ENCODE peak calls at places on chromosomes 4 and X, in ten cellular contexts. One of them, this sample, is unnamed.

GRCh38 chr4:55469979-55470378 is 74.2 kb downstream of the TMEM165 start:
- DNase-seq in omental fat pad: no peak
- DNase-seq in lower lobe of right lung: no peak
- DNase-seq in HFFc6: no peak
- DNase-seq in endothelial cell: no peak
- DNase-seq in HL-60: no peak
- DNase-seq in endothelial cell of umbilical vein: no peak
- DNase-seq in AG09319: no peak
- DNase-seq in IMR-90: no peak
- DNase-seq in fibroblast of the aortic adventitia: no peak
- DNase-seq in this sample: no peak

GRCh38 chrX:149682031-149682430 is 29.8 kb upstream of the MAGEA11 start:
- DNase-seq in omental fat pad: no peak
- DNase-seq in lower lobe of right lung: no peak
- DNase-seq in HFFc6: no peak
- DNase-seq in endothelial cell: no peak
- DNase-seq in HL-60: no peak
- DNase-seq in endothelial cell of umbilical vein: no peak
- DNase-seq in AG09319: no peak
- DNase-seq in IMR-90: no peak
- DNase-seq in fibroblast of the aortic adventitia: no peak
- DNase-seq in this sample: no peak

GRCh38 chr4:124000233-124000632 is 603.6 kb downstream of the SPRY1 start:
- DNase-seq in omental fat pad: no peak
- DNase-seq in lower lobe of right lung: no peak
- DNase-seq in HFFc6: no peak
- DNase-seq in endothelial cell: no peak
- DNase-seq in HL-60: no peak
- DNase-seq in endothelial cell of umbilical vein: no peak
- DNase-seq in AG09319: no peak
- DNase-seq in IMR-90: no peak
- DNase-seq in fibroblast of the aortic adventitia: no peak
- DNase-seq in this sample: no peak

GRCh38 chr4:154332681-154333421 is 158.7 kb downstream of the DCHS2 start:
- DNase-seq in omental fat pad: peak; percentile 23
- DNase-seq in lower lobe of right lung: peak; percentile 48
- DNase-seq in HFFc6: no peak
- DNase-seq in endothelial cell: peak; percentile 35
- DNase-seq in HL-60: peak; percentile 5
- DNase-seq in endothelial cell of umbilical vein: no peak
- DNase-seq in AG09319: no peak
- DNase-seq in IMR-90: peak; percentile 2
- DNase-seq in fibroblast of the aortic adventitia: no peak
- DNase-seq in this sample: no peak

GRCh38 chrX:25810202-25810601 is 327.9 kb upstream of the MAGEB18 start:
- DNase-seq in omental fat pad: no peak
- DNase-seq in lower lobe of right lung: no peak
- DNase-seq in HFFc6: no peak
- DNase-seq in endothelial cell: no peak
- DNase-seq in HL-60: no peak
- DNase-seq in endothelial cell of umbilical vein: peak; percentile 28
- DNase-seq in AG09319: no peak
- DNase-seq in IMR-90: peak; percentile 75
- DNase-seq in fibroblast of the aortic adventitia: peak; percentile 55
- DNase-seq in this sample: no peak

GRCh38 chr4:147530723-147531122 is 49.8 kb downstream of the EDNRA start:
- DNase-seq in omental fat pad: no peak
- DNase-seq in lower lobe of right lung: no peak
- DNase-seq in HFFc6: peak; percentile 51
- DNase-seq in endothelial cell: no peak
- DNase-seq in HL-60: no peak
- DNase-seq in endothelial cell of umbilical vein: no peak
- DNase-seq in AG09319: no peak
- DNase-seq in IMR-90: peak; percentile 20
- DNase-seq in fibroblast of the aortic adventitia: no peak
- DNase-seq in this sample: no peak

GRCh38 chr4:180394307-180394706 is 1848.9 kb upstream of the TENM3 start:
- DNase-seq in omental fat pad: no peak
- DNase-seq in lower lobe of right lung: no peak
- DNase-seq in HFFc6: no peak
- DNase-seq in endothelial cell: no peak
- DNase-seq in HL-60: no peak
- DNase-seq in endothelial cell of umbilical vein: no peak
- DNase-seq in AG09319: no peak
- DNase-seq in IMR-90: no peak
- DNase-seq in fibroblast of the aortic adventitia: no peak
- DNase-seq in this sample: no peak

GRCh38 chr4:6452116-6452896 is 20.1 kb downstream of the PPP2R2C start:
- DNase-seq in omental fat pad: no peak
- DNase-seq in lower lobe of right lung: no peak
- DNase-seq in HFFc6: no peak
- DNase-seq in endothelial cell: no peak
- DNase-seq in HL-60: no peak
- DNase-seq in endothelial cell of umbilical vein: no peak
- DNase-seq in AG09319: no peak
- DNase-seq in IMR-90: no peak
- DNase-seq in fibroblast of the aortic adventitia: no peak
- DNase-seq in this sample: no peak

GRCh38 chr4:174714393-174715211 is 114.4 kb downstream of the GLRA3 start:
- DNase-seq in omental fat pad: no peak
- DNase-seq in lower lobe of right lung: no peak
- DNase-seq in HFFc6: no peak
- DNase-seq in endothelial cell: peak; percentile 53
- DNase-seq in HL-60: peak; percentile 10
- DNase-seq in endothelial cell of umbilical vein: peak; percentile 10
- DNase-seq in AG09319: no peak
- DNase-seq in IMR-90: peak; percentile 7
- DNase-seq in fibroblast of the aortic adventitia: peak; percentile 63
- DNase-seq in this sample: peak; percentile 5

GRCh38 chrX:150062292-150063137 is 124.2 kb upstream of the EOLA2 start:
- DNase-seq in omental fat pad: no peak
- DNase-seq in lower lobe of right lung: no peak
- DNase-seq in HFFc6: peak; percentile 81
- DNase-seq in endothelial cell: no peak
- DNase-seq in HL-60: no peak
- DNase-seq in endothelial cell of umbilical vein: peak; percentile 68
- DNase-seq in AG09319: peak; percentile 25
- DNase-seq in IMR-90: peak; percentile 69
- DNase-seq in fibroblast of the aortic adventitia: peak; percentile 36
- DNase-seq in this sample: peak; percentile 64

GRCh38 chr4:44326716-44327115 is 121.9 kb downstream of the KCTD8 start:
- DNase-seq in omental fat pad: no peak
- DNase-seq in lower lobe of right lung: no peak
- DNase-seq in HFFc6: no peak
- DNase-seq in endothelial cell: no peak
- DNase-seq in HL-60: no peak
- DNase-seq in endothelial cell of umbilical vein: no peak
- DNase-seq in AG09319: no peak
- DNase-seq in IMR-90: no peak
- DNase-seq in fibroblast of the aortic adventitia: peak; percentile 5
- DNase-seq in this sample: no peak

GRCh38 chr4:123591875-123592274 is 195.3 kb downstream of the SPRY1 start:
- DNase-seq in omental fat pad: no peak
- DNase-seq in lower lobe of right lung: no peak
- DNase-seq in HFFc6: no peak
- DNase-seq in endothelial cell: no peak
- DNase-seq in HL-60: no peak
- DNase-seq in endothelial cell of umbilical vein: no peak
- DNase-seq in AG09319: no peak
- DNase-seq in IMR-90: no peak
- DNase-seq in fibroblast of the aortic adventitia: no peak
- DNase-seq in this sample: no peak

GRCh38 chr4:673349-674091 is 556 bp downstream of the ATP5ME start:
- DNase-seq in omental fat pad: no peak
- DNase-seq in lower lobe of right lung: peak; percentile 81
- DNase-seq in HFFc6: no peak
- DNase-seq in endothelial cell: peak; percentile 38
- DNase-seq in HL-60: peak; percentile 46
- DNase-seq in endothelial cell of umbilical vein: peak; percentile 21
- DNase-seq in AG09319: no peak
- DNase-seq in IMR-90: no peak
- DNase-seq in fibroblast of the aortic adventitia: no peak
- DNase-seq in this sample: no peak

GRCh38 chrX:30262763-30263162 is 15.8 kb downstream of the MAGEB1 start:
- DNase-seq in omental fat pad: no peak
- DNase-seq in lower lobe of right lung: no peak
- DNase-seq in HFFc6: no peak
- DNase-seq in endothelial cell: no peak
- DNase-seq in HL-60: no peak
- DNase-seq in endothelial cell of umbilical vein: no peak
- DNase-seq in AG09319: no peak
- DNase-seq in IMR-90: no peak
- DNase-seq in fibroblast of the aortic adventitia: no peak
- DNase-seq in this sample: no peak

GRCh38 chr4:61094854-61095598 is 105.1 kb upstream of the ADGRL3 start:
- DNase-seq in omental fat pad: no peak
- DNase-seq in lower lobe of right lung: no peak
- DNase-seq in HFFc6: no peak
- DNase-seq in endothelial cell: no peak
- DNase-seq in HL-60: no peak
- DNase-seq in endothelial cell of umbilical vein: no peak
- DNase-seq in AG09319: no peak
- DNase-seq in IMR-90: no peak
- DNase-seq in fibroblast of the aortic adventitia: no peak
- DNase-seq in this sample: no peak

GRCh38 chr4:69099910-69100309 is 3.6 kb downstream of the UGT2B7 start:
- DNase-seq in omental fat pad: no peak
- DNase-seq in lower lobe of right lung: no peak
- DNase-seq in HFFc6: no peak
- DNase-seq in endothelial cell: no peak
- DNase-seq in HL-60: no peak
- DNase-seq in endothelial cell of umbilical vein: no peak
- DNase-seq in AG09319: no peak
- DNase-seq in IMR-90: no peak
- DNase-seq in fibroblast of the aortic adventitia: no peak
- DNase-seq in this sample: no peak

GRCh38 chrX:11100281-11101035 is 10.7 kb upstream of the HCCS start:
- DNase-seq in omental fat pad: no peak
- DNase-seq in lower lobe of right lung: no peak
- DNase-seq in HFFc6: peak; percentile 49
- DNase-seq in endothelial cell: no peak
- DNase-seq in HL-60: no peak
- DNase-seq in endothelial cell of umbilical vein: peak; percentile 63
- DNase-seq in AG09319: peak; percentile 41
- DNase-seq in IMR-90: peak; percentile 80
- DNase-seq in fibroblast of the aortic adventitia: peak; percentile 90
- DNase-seq in this sample: no peak

DNA sequence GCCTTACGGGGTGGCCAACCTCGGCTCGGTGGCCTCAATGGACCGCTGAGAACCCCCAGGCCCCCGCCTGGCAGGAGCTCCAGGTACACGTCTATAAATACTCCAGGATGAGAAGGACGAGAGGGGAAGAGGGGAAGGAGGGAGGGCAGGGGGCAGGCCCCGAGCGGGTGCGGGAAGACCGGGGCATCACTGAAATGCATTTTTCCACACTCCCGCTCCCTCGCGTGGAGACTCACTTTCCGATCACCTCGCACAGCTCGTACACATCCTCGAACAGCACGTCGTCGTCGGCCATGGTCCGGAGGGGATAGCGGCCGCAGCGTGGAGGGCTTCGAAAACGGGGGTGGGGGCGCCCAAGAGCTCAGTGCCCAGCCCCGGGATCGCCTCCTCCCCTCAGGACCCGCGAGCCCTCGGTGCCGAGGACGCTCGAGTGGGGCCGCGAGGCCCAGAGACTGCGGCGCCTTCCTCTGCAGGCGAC is 621 bp downstream of the CASK start:
- DNase-seq in omental fat pad: no peak
- DNase-seq in lower lobe of right lung: peak; percentile 47
- DNase-seq in HFFc6: no peak
- DNase-seq in endothelial cell: peak; percentile 33
- DNase-seq in HL-60: no peak
- DNase-seq in endothelial cell of umbilical vein: peak; percentile 26
- DNase-seq in AG09319: no peak
- DNase-seq in IMR-90: no peak
- DNase-seq in fibroblast of the aortic adventitia: peak; percentile 11
- DNase-seq in this sample: no peak
- TF ChIP-seq CTCF in omental fat pad: no peak
- TF ChIP-seq CTCF in lower lobe of right lung: no peak
- TF ChIP-seq CTCF in HFFc6: no peak
- TF ChIP-seq CTCF in endothelial cell: no peak
- TF ChIP-seq CTCF in HL-60: no peak
- TF ChIP-seq CTCF in endothelial cell of umbilical vein: no peak
- TF ChIP-seq CTCF in AG09319: peak; percentile 3
- TF ChIP-seq CTCF in IMR-90: no peak
- TF ChIP-seq CTCF in fibroblast of the aortic adventitia: no peak
- TF ChIP-seq CTCF in this sample: peak; percentile 10

DNA sequence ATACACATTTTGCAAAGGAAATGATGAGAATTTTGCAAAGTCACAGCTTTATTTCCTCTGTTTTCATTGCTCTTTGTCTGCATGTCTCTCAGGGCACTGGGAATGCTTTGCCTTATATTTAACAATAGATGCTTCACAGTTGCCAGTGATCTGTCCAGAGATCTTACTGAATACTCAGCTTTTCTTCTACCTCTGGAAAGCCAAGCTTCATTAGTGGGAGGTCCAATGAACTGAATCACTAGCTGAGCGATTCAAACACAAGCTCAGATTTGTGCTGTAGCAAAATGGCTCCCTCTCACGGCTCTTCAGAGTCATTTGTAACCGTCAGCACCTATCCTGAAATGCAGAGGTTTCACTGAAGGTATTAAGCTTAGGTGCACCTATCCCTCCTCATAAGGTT is 138.9 kb downstream of the DCLK2 start:
- DNase-seq in omental fat pad: no peak
- DNase-seq in lower lobe of right lung: no peak
- DNase-seq in HFFc6: peak; percentile 78
- DNase-seq in endothelial cell: no peak
- DNase-seq in HL-60: no peak
- DNase-seq in endothelial cell of umbilical vein: peak; percentile 45
- DNase-seq in AG09319: peak; percentile 72
- DNase-seq in IMR-90: peak; percentile 87
- DNase-seq in fibroblast of the aortic adventitia: peak; percentile 94
- DNase-seq in this sample: peak; percentile 72
- TF ChIP-seq CTCF in omental fat pad: no peak
- TF ChIP-seq CTCF in lower lobe of right lung: no peak
- TF ChIP-seq CTCF in HFFc6: peak; percentile 70
- TF ChIP-seq CTCF in endothelial cell: no peak
- TF ChIP-seq CTCF in HL-60: no peak
- TF ChIP-seq CTCF in endothelial cell of umbilical vein: peak; percentile 5
- TF ChIP-seq CTCF in AG09319: peak; percentile 67
- TF ChIP-seq CTCF in IMR-90: peak; percentile 50
- TF ChIP-seq CTCF in fibroblast of the aortic adventitia: peak; percentile 70
- TF ChIP-seq CTCF in this sample: peak; percentile 57

GRCh38 chr4:13966241-13967195 is 339.0 kb upstream of the BOD1L1 start:
- DNase-seq in omental fat pad: no peak
- DNase-seq in lower lobe of right lung: no peak
- DNase-seq in HFFc6: peak; percentile 83
- DNase-seq in endothelial cell: no peak
- DNase-seq in HL-60: no peak
- DNase-seq in endothelial cell of umbilical vein: peak; percentile 69
- DNase-seq in AG09319: no peak
- DNase-seq in IMR-90: peak; percentile 82
- DNase-seq in fibroblast of the aortic adventitia: peak; percentile 85
- DNase-seq in this sample: peak; percentile 29
- TF ChIP-seq CTCF in omental fat pad: no peak
- TF ChIP-seq CTCF in lower lobe of right lung: no peak
- TF ChIP-seq CTCF in HFFc6: peak; percentile 24
- TF ChIP-seq CTCF in endothelial cell: no peak
- TF ChIP-seq CTCF in HL-60: no peak
- TF ChIP-seq CTCF in endothelial cell of umbilical vein: no peak
- TF ChIP-seq CTCF in AG09319: peak; percentile 16
- TF ChIP-seq CTCF in IMR-90: peak; percentile 18
- TF ChIP-seq CTCF in fibroblast of the aortic adventitia: peak; percentile 39
- TF ChIP-seq CTCF in this sample: peak; percentile 40

GRCh38 chrX:100647095-100647494 is 3.1 kb downstream of the SRPX2 start:
- DNase-seq in omental fat pad: no peak
- DNase-seq in lower lobe of right lung: no peak
- DNase-seq in HFFc6: no peak
- DNase-seq in endothelial cell: no peak
- DNase-seq in HL-60: no peak
- DNase-seq in endothelial cell of umbilical vein: peak; percentile 41
- DNase-seq in AG09319: no peak
- DNase-seq in IMR-90: no peak
- DNase-seq in fibroblast of the aortic adventitia: peak; percentile 36
- DNase-seq in this sample: no peak
- TF ChIP-seq CTCF in omental fat pad: no peak
- TF ChIP-seq CTCF in lower lobe of right lung: no peak
- TF ChIP-seq CTCF in HFFc6: no peak
- TF ChIP-seq CTCF in endothelial cell: no peak
- TF ChIP-seq CTCF in HL-60: no peak
- TF ChIP-seq CTCF in endothelial cell of umbilical vein: no peak
- TF ChIP-seq CTCF in AG09319: no peak
- TF ChIP-seq CTCF in IMR-90: no peak
- TF ChIP-seq CTCF in fibroblast of the aortic adventitia: peak; percentile 3
- TF ChIP-seq CTCF in this sample: no peak